ENCODE peak calls at places on chromosomes 4 and X, in nine cellular contexts. One of them, this sample, is unnamed.

GRCh38 chr4:5036239-5036638 is 15.0 kb upstream of the STK32B start:
- DNase-seq in NCI-H82: no peak
- DNase-seq in H4: peak; percentile 51
- DNase-seq in epithelial cell of esophagus: no peak
- DNase-seq in AG20443: peak; percentile 44
- DNase-seq in NCI-H748 treated with DMSO at 0.1 percent for 48 hours: no peak
- DNase-seq in GM03348: peak; percentile 42
- DNase-seq in fibroblast of the aortic adventitia: peak; percentile 86
- DNase-seq in activated CD8-positive, alpha-beta memory T cell treated with anti-CD3 and anti-CD28 coated beads for 1 hour: no peak
- DNase-seq in this sample: no peak

GRCh38 chr4:105246712-105247111 is 100.0 kb downstream of the TET2 start:
- DNase-seq in NCI-H748 treated with DMSO at 0.1 percent for 48 hours: no peak
- DNase-seq in H4: no peak
- DNase-seq in epithelial cell of esophagus: peak; percentile 1
- DNase-seq in AG20443: peak; percentile 56
- DNase-seq in activated CD8-positive, alpha-beta memory T cell treated with anti-CD3 and anti-CD28 coated beads for 1 hour: no peak
- DNase-seq in fibroblast of the aortic adventitia: peak; percentile 88
- DNase-seq in NCI-H82: no peak
- DNase-seq in GM03348: peak; percentile 55
- DNase-seq in this sample: no peak

GRCh38 chrX:136694491-136695087 is 46.6 kb downstream of the CD40LG start:
- DNase-seq in NCI-H748 treated with DMSO at 0.1 percent for 48 hours: peak; percentile 20
- DNase-seq in epithelial cell of esophagus: peak; percentile 48
- DNase-seq in H4: peak; percentile 37
- DNase-seq in GM03348: peak; percentile 53
- DNase-seq in AG20443: peak; percentile 52
- DNase-seq in NCI-H82: peak; percentile 73
- DNase-seq in fibroblast of the aortic adventitia: peak; percentile 77
- DNase-seq in activated CD8-positive, alpha-beta memory T cell treated with anti-CD3 and anti-CD28 coated beads for 1 hour: no peak
- DNase-seq in this sample: peak; percentile 32

GRCh38 chr4:168488800-168489404 is 8.0 kb upstream of the PALLD start:
- DNase-seq in activated CD8-positive, alpha-beta memory T cell treated with anti-CD3 and anti-CD28 coated beads for 1 hour: no peak
- DNase-seq in AG20443: no peak
- DNase-seq in fibroblast of the aortic adventitia: no peak
- DNase-seq in H4: no peak
- DNase-seq in epithelial cell of esophagus: no peak
- DNase-seq in NCI-H82: no peak
- DNase-seq in GM03348: no peak
- DNase-seq in NCI-H748 treated with DMSO at 0.1 percent for 48 hours: no peak
- DNase-seq in this sample: no peak

GRCh38 chr4:26692014-26692726 is 108.3 kb downstream of the TBC1D19 start:
- DNase-seq in AG20443: peak; percentile 60
- DNase-seq in activated CD8-positive, alpha-beta memory T cell treated with anti-CD3 and anti-CD28 coated beads for 1 hour: no peak
- DNase-seq in epithelial cell of esophagus: peak; percentile 8
- DNase-seq in GM03348: peak; percentile 9
- DNase-seq in NCI-H748 treated with DMSO at 0.1 percent for 48 hours: no peak
- DNase-seq in fibroblast of the aortic adventitia: peak; percentile 20
- DNase-seq in H4: no peak
- DNase-seq in NCI-H82: no peak
- DNase-seq in this sample: no peak

GRCh38 chrX:7115557-7115956 is 32.0 kb upstream of the STS start:
- DNase-seq in GM03348: no peak
- DNase-seq in fibroblast of the aortic adventitia: peak; percentile 43
- DNase-seq in AG20443: peak; percentile 22
- DNase-seq in H4: no peak
- DNase-seq in NCI-H82: peak; percentile 83
- DNase-seq in NCI-H748 treated with DMSO at 0.1 percent for 48 hours: no peak
- DNase-seq in activated CD8-positive, alpha-beta memory T cell treated with anti-CD3 and anti-CD28 coated beads for 1 hour: no peak
- DNase-seq in epithelial cell of esophagus: no peak
- DNase-seq in this sample: no peak

GRCh38 chrX:7147431-7147977 is at the start of gene STS:
- DNase-seq in H4: peak; percentile 4
- DNase-seq in NCI-H748 treated with DMSO at 0.1 percent for 48 hours: peak; percentile 83
- DNase-seq in AG20443: peak; percentile 44
- DNase-seq in GM03348: peak; percentile 54
- DNase-seq in activated CD8-positive, alpha-beta memory T cell treated with anti-CD3 and anti-CD28 coated beads for 1 hour: peak; percentile 5
- DNase-seq in fibroblast of the aortic adventitia: peak; percentile 35
- DNase-seq in NCI-H82: peak; percentile 66
- DNase-seq in epithelial cell of esophagus: peak; percentile 9
- DNase-seq in this sample: no peak

GRCh38 chr4:113835005-113835404 is 73.5 kb upstream of the CAMK2D start:
- DNase-seq in fibroblast of the aortic adventitia: peak; percentile 56
- DNase-seq in epithelial cell of esophagus: peak; percentile 51
- DNase-seq in H4: no peak
- DNase-seq in NCI-H748 treated with DMSO at 0.1 percent for 48 hours: no peak
- DNase-seq in AG20443: peak; percentile 43
- DNase-seq in activated CD8-positive, alpha-beta memory T cell treated with anti-CD3 and anti-CD28 coated beads for 1 hour: no peak
- DNase-seq in NCI-H82: no peak
- DNase-seq in GM03348: peak; percentile 31
- DNase-seq in this sample: no peak

GRCh38 chrX:119745283-119745848 is 13.0 kb upstream of the SOWAHD start:
- DNase-seq in NCI-H82: no peak
- DNase-seq in fibroblast of the aortic adventitia: no peak
- DNase-seq in H4: no peak
- DNase-seq in activated CD8-positive, alpha-beta memory T cell treated with anti-CD3 and anti-CD28 coated beads for 1 hour: no peak
- DNase-seq in NCI-H748 treated with DMSO at 0.1 percent for 48 hours: no peak
- DNase-seq in GM03348: no peak
- DNase-seq in epithelial cell of esophagus: no peak
- DNase-seq in AG20443: no peak
- DNase-seq in this sample: no peak

GRCh38 chr4:136078971-136079370 is 1453.3 kb downstream of the PCDH18 start:
- DNase-seq in activated CD8-positive, alpha-beta memory T cell treated with anti-CD3 and anti-CD28 coated beads for 1 hour: no peak
- DNase-seq in NCI-H748 treated with DMSO at 0.1 percent for 48 hours: no peak
- DNase-seq in NCI-H82: no peak
- DNase-seq in epithelial cell of esophagus: peak; percentile 20
- DNase-seq in H4: peak; percentile 42
- DNase-seq in AG20443: no peak
- DNase-seq in GM03348: no peak
- DNase-seq in fibroblast of the aortic adventitia: no peak
- DNase-seq in this sample: no peak

GRCh38 chrX:130245441-130245840 is 23.3 kb downstream of the ZNF280C start:
- DNase-seq in NCI-H748 treated with DMSO at 0.1 percent for 48 hours: no peak
- DNase-seq in H4: no peak
- DNase-seq in activated CD8-positive, alpha-beta memory T cell treated with anti-CD3 and anti-CD28 coated beads for 1 hour: no peak
- DNase-seq in GM03348: peak; percentile 66
- DNase-seq in epithelial cell of esophagus: no peak
- DNase-seq in fibroblast of the aortic adventitia: peak; percentile 75
- DNase-seq in NCI-H82: no peak
- DNase-seq in AG20443: peak; percentile 56
- DNase-seq in this sample: no peak

GRCh38 chr4:38131371-38132139 is 171.4 kb downstream of the PTTG2 start:
- DNase-seq in NCI-H82: peak; percentile 57
- DNase-seq in H4: no peak
- DNase-seq in NCI-H748 treated with DMSO at 0.1 percent for 48 hours: no peak
- DNase-seq in activated CD8-positive, alpha-beta memory T cell treated with anti-CD3 and anti-CD28 coated beads for 1 hour: peak; percentile 32
- DNase-seq in GM03348: no peak
- DNase-seq in AG20443: no peak
- DNase-seq in fibroblast of the aortic adventitia: peak; percentile 29
- DNase-seq in epithelial cell of esophagus: peak; percentile 31
- DNase-seq in this sample: peak; percentile 51

GRCh38 chr4:5186584-5187170 is 135.4 kb downstream of the STK32B start:
- DNase-seq in NCI-H82: no peak
- DNase-seq in GM03348: no peak
- DNase-seq in AG20443: no peak
- DNase-seq in NCI-H748 treated with DMSO at 0.1 percent for 48 hours: peak; percentile 19
- DNase-seq in epithelial cell of esophagus: no peak
- DNase-seq in fibroblast of the aortic adventitia: no peak
- DNase-seq in H4: no peak
- DNase-seq in activated CD8-positive, alpha-beta memory T cell treated with anti-CD3 and anti-CD28 coated beads for 1 hour: no peak
- DNase-seq in this sample: no peak

GRCh38 chrX:81528041-81528440 is 326.1 kb downstream of the SH3BGRL start:
- DNase-seq in NCI-H748 treated with DMSO at 0.1 percent for 48 hours: no peak
- DNase-seq in GM03348: no peak
- DNase-seq in epithelial cell of esophagus: no peak
- DNase-seq in fibroblast of the aortic adventitia: no peak
- DNase-seq in activated CD8-positive, alpha-beta memory T cell treated with anti-CD3 and anti-CD28 coated beads for 1 hour: no peak
- DNase-seq in AG20443: no peak
- DNase-seq in NCI-H82: no peak
- DNase-seq in H4: no peak
- DNase-seq in this sample: no peak

GRCh38 chrX:69133561-69134542 is 31.4 kb downstream of the PJA1 start:
- DNase-seq in H4: peak; percentile 67
- DNase-seq in fibroblast of the aortic adventitia: peak; percentile 67
- DNase-seq in AG20443: peak; percentile 71
- DNase-seq in epithelial cell of esophagus: peak; percentile 71
- DNase-seq in NCI-H82: peak; percentile 78
- DNase-seq in GM03348: peak; percentile 35
- DNase-seq in activated CD8-positive, alpha-beta memory T cell treated with anti-CD3 and anti-CD28 coated beads for 1 hour: no peak
- DNase-seq in NCI-H748 treated with DMSO at 0.1 percent for 48 hours: no peak
- DNase-seq in this sample: no peak

This sample was measured in GM20000.